ENCODE peak calls at places on chromosome 22, in nine cellular contexts. M is cardiac muscle cell, X is ovary, Z is neural progenitor cell, C is adipocyte, B is body of pancreas, T is HCT116, Q is heart left ventricle, N is mesendoderm. K is an unnamed sample. For H3K4me1, the result is how much of the 10 kb centered on the place peaks cover.

GRCh38 chr22:17792289-17792688 is 18.0 kb upstream of the BID start:
- DNase-seq in M (no peak), X (no peak), Z (peak), C (no peak), B (no peak), T (no peak), Q (no peak), N (peak), K (no peak)

GRCh38 chr22:28029201-28029948 is 110.3 kb upstream of the PITPNB start:
- DNase-seq in M (peak), X (no peak), Z (no peak), C (no peak), B (peak), T (no peak), Q (peak), N (peak), K (peak)

GRCh38 chr22:48753752-48754517 is 1073.7 kb downstream of the BRD1 start:
- DNase-seq in M (no peak), X (no peak), Z (no peak), C (no peak), B (no peak), T (no peak), Q (no peak), N (no peak), K (peak)

GRCh38 chr22:27413702-27414101 is 387.9 kb downstream of the MN1 start:
- DNase-seq in M (no peak), X (no peak), Z (no peak), C (no peak), B (no peak), T (no peak), Q (no peak), N (no peak), K (no peak)

GRCh38 chr22:48531108-48531507 is 1296.6 kb downstream of the BRD1 start:
- DNase-seq in M (no peak), X (no peak), Z (no peak), C (no peak), B (no peak), T (no peak), Q (no peak), N (no peak), K (no peak)

GRCh38 chr22:27791494-27792241 is 9.9 kb downstream of the MN1 start:
- DNase-seq in M (no peak), X (no peak), Z (no peak), C (peak), B (no peak), T (no peak), Q (no peak), N (no peak), K (no peak)

GRCh38 chr22:40211481-40212052 is 33.8 kb downstream of the TNRC6B start:
- DNase-seq in M (no peak), X (no peak), Z (no peak), C (no peak), B (no peak), T (no peak), Q (peak), N (no peak), K (no peak)

GRCh38 chr22:25368271-25368670 is 148.8 kb downstream of the CRYBB2 start:
- DNase-seq in M (peak), X (no peak), Z (no peak), C (peak), B (no peak), T (no peak), Q (no peak), N (peak), K (peak)

GRCh38 chr22:50563410-50564160 is 866 bp upstream of the SYCE3 start:
- DNase-seq in M (no peak), X (no peak), Z (no peak), C (no peak), B (no peak), T (no peak), Q (no peak), N (no peak), K (no peak)

GRCh38 chr22:50041361-50042065 is 16.6 kb downstream of the TTLL8 start:
- DNase-seq in M (no peak), X (peak), Z (no peak), C (no peak), B (no peak), T (no peak), Q (no peak), N (no peak), K (no peak)

GRCh38 chr22:29149841-29150555 is 55.7 kb upstream of the EMID1 start:
- DNase-seq in M (no peak), X (no peak), Z (peak), C (no peak), B (no peak), T (no peak), Q (peak), N (no peak), K (no peak)

GRCh38 chr22:33842421-33843094 is 77.7 kb downstream of the LARGE1 start:
- DNase-seq in M (no peak), X (no peak), Z (no peak), C (no peak), B (no peak), T (no peak), Q (no peak), N (no peak), K (no peak)

GRCh38 chr22:32528316-32528715 is 53.7 kb downstream of the FBXO7 start:
- DNase-seq in M (no peak), X (peak), Z (no peak), C (no peak), B (no peak), T (no peak), Q (no peak), N (no peak), K (no peak)

GRCh38 chr22:27473533-27473932 is 328.0 kb downstream of the MN1 start:
- DNase-seq in M (no peak), X (no peak), Z (no peak), C (no peak), B (no peak), T (peak), Q (no peak), N (peak), K (no peak)

GRCh38 chr22:26722159-26722558 is 64.8 kb downstream of the MIAT start:
- DNase-seq in M (peak), X (no peak), Z (no peak), C (peak), B (no peak), T (no peak), Q (no peak), N (no peak), K (no peak)

GRCh38 chr22:26565181-26565580 is 24.8 kb downstream of the TPST2 start:
- DNase-seq in M (no peak), X (no peak), Z (no peak), C (no peak), B (peak), T (no peak), Q (no peak), N (no peak), K (peak)

GRCh38 chr22:48739348-48740085 is 1088.2 kb downstream of the BRD1 start:
- DNase-seq in M (no peak), X (no peak), Z (no peak), C (no peak), B (no peak), T (no peak), Q (no peak), N (no peak), K (no peak)

GRCh38 chr22:17536269-17536668 is 27.0 kb upstream of the SLC25A18 start:
- DNase-seq in M (peak), X (no peak), Z (no peak), C (no peak), B (no peak), T (no peak), Q (no peak), N (no peak), K (no peak)

GRCh38 chr22:25159028-25159427 is 40.6 kb upstream of the CRYBB3 start:
- DNase-seq in M (peak), X (no peak), Z (no peak), C (peak), B (no peak), T (no peak), Q (no peak), N (peak), K (no peak)

GRCh38 chr22:39699631-39700348 is 129.2 kb downstream of the CACNA1I start:
- DNase-seq in M (no peak), X (no peak), Z (peak), C (no peak), B (no peak), T (no peak), Q (no peak), N (no peak), K (no peak)

GRCh38 chr22:27226666-27227065 is 569.3 kb downstream of the MIAT start:
- DNase-seq in M (no peak), X (no peak), Z (no peak), C (no peak), B (no peak), T (no peak), Q (no peak), N (no peak), K (no peak)

GRCh38 chr22:17137226-17137625 is 16.1 kb upstream of the TMEM121B start:
- DNase-seq in M (no peak), X (no peak), Z (no peak), C (no peak), B (no peak), T (no peak), Q (no peak), N (no peak), K (no peak)

GRCh38 chr22:46060292-46061123 is 83.5 kb upstream of the WNT7B start:
- DNase-seq in M (no peak), X (no peak), Z (no peak), C (no peak), B (no peak), T (no peak), Q (no peak), N (no peak), K (no peak)

GRCh38 chr22:46061124-46061410 is 84.1 kb upstream of the WNT7B start:
- DNase-seq in M (no peak), X (no peak), Z (no peak), C (no peak), B (no peak), T (no peak), Q (no peak), N (no peak), K (no peak)

GRCh38 chr22:46057206-46057605 is 80.2 kb upstream of the WNT7B start:
- DNase-seq in M (no peak), X (peak), Z (no peak), C (peak), B (peak), T (no peak), Q (peak), N (no peak), K (no peak)

GRCh38 chr22:46057762-46058420 is 80.9 kb upstream of the WNT7B start:
- DNase-seq in M (peak), X (peak), Z (no peak), C (peak), B (peak), T (no peak), Q (peak), N (no peak), K (peak)

DNA sequence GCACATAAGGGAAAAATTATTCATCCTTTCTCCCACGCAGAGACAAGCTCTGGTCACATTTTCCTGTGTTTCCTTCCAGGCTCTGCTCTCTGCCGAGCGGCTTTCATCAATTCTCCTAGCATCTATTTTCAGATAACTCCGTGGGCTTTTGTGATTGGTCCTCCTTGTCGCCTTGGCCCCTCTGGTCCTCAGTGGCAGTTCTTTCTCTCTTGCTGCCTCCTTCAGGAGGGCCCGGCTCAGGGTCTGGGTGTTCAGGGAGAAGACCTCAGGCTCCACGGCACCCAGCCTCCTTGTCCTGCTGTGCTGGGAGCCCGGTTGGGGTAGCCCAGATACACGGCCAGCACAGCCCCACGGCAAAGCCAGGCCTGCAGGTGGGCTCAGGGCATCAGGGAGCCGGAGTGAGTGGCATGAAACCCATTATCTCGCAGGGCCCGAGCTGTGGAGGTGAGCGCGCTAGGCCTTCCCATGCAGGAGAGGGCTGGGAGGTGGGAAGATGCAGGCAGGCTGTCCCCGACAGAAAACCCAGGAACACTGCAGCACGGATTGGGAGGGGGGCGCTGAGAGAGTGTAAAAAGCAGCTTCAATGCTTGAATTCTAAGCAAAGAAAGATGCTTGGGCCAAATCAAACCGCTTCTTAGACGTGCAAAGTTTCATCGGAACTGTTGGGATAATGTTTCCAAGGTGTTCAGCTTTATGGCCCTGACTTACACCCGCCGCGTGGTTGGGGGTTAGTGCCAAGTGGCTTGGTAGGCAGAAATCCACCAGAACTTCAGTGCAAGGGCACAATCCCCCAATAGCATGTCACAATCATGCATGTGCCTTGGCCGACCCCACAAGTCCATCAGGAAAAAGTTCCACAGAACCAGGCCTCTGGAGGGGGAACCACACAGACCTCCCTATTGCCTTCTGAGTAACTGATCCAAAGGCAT is 81.9 kb upstream of the WNT7B start:
- DNase-seq in M (no peak), X (peak), Z (no peak), C (peak), B (peak), T (no peak), Q (peak), N (no peak), K (no peak)
- H3K4me1 ChIP-seq in M (under half), X (under half), Z (under half), C (half or more), B (half or more), T (under half), Q (half or more), N (under half), K (under half)

DNA sequence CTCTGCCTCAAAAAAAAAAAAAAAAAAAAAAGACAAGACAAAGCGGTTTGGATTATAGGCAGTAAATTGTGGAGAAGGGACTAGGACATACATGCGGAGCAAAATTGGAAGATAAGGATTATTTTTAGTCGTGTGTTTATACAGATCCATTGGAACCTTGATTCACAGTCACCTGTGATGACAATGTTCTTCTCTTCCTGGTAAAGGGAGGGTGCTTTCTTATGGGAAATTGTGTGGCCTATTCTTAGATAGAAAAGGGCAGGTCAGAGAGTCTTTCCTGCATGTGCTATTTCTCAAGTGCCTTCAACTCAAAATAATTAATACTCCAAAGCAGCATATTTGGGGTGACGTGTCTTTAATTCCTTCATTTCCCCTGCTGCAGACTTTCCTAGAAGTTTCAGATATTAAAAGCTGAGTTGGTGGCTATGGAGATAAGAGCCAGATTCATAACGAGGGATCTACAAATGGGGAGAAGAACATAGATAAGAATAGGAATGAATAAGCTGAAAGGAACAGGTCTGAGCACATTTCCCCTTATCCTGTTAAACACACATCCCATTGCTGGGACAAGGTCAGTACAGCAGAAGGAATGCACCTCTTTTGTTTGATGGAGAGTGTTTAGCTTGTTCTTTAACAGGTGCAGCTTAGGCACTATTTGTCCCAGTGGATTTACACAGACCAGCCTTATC is 22.5 kb downstream of the GSTT2B start:
- DNase-seq in M (no peak), X (no peak), Z (peak), C (no peak), B (no peak), T (no peak), Q (no peak), N (no peak), K (peak)
- H3K4me1 ChIP-seq in M (under half), X (under half), Z (under half), C (under half), B (under half), T (under half), Q (under half), N (under half), K (under half)

DNA sequence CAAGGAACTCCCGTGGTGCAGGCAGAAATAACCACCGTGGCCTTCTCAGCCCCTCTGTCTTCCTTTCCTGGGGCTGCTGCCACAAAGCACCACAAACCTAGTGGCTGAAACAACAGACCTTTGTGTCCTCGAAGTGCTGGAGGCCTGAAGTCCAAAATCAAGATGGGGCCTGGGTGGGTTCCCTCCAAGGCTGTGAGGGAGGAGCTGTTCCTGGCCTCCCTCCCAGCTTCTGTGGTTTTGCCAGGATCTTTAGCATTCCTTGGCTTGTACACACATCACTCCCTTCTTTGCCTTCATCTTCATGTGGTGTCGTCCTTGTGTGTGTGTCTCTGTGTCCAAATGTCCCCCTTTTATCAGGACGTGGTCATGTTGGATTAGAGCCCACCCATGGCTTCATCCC is 29.1 kb upstream of the PARVG start:
- DNase-seq in M (peak), X (no peak), Z (no peak), C (peak), B (no peak), T (no peak), Q (no peak), N (no peak), K (no peak)
- H3K4me1 ChIP-seq in M (under half), X (under half), Z (under half), C (under half), B (under half), T (under half), Q (under half), N (under half), K (under half)

GRCh38 chr22:21940521-21940920 is 12.1 kb downstream of the PPM1F start:
- DNase-seq in M (no peak), X (no peak), Z (no peak), C (no peak), B (peak), T (no peak), Q (no peak), N (no peak), K (no peak)
- H3K4me1 ChIP-seq in M (under half), X (under half), Z (under half), C (half or more), B (under half), T (under half), Q (half or more), N (under half), K (under half)

GRCh38 chr22:35677460-35678187 is 29.4 kb downstream of the APOL6 start:
- DNase-seq in M (no peak), X (no peak), Z (no peak), C (no peak), B (no peak), T (no peak), Q (no peak), N (no peak), K (no peak)
- H3K4me1 ChIP-seq in M (under half), X (under half), Z (under half), C (under half), B (under half), T (under half), Q (under half), N (under half), K (under half)

GRCh38 chr22:38273135-38273761 is 438 bp upstream of the TMEM184B start:
- DNase-seq in M (peak), X (no peak), Z (no peak), C (peak), B (no peak), T (no peak), Q (no peak), N (no peak), K (no peak)
- H3K4me1 ChIP-seq in M (under half), X (under half), Z (under half), C (under half), B (under half), T (under half), Q (under half), N (under half), K (under half)

GRCh38 chr22:42688241-42688913 is 32.3 kb downstream of the A4GALT start:
- DNase-seq in M (peak), X (peak), Z (peak), C (peak), B (peak), T (no peak), Q (peak), N (peak), K (peak)

GRCh38 chr22:42684462-42685195 is 35.4 kb upstream of the CYB5R3 start:
- DNase-seq in M (peak), X (no peak), Z (no peak), C (peak), B (peak), T (no peak), Q (peak), N (no peak), K (no peak)

GRCh38 chr22:42685941-42686666 is 34.6 kb downstream of the A4GALT start:
- DNase-seq in M (no peak), X (peak), Z (peak), C (peak), B (no peak), T (no peak), Q (peak), N (no peak), K (no peak)

GRCh38 chr22:42688914-42689275 is 31.8 kb downstream of the A4GALT start:
- DNase-seq in M (no peak), X (no peak), Z (no peak), C (no peak), B (peak), T (no peak), Q (peak), N (peak), K (no peak)

GRCh38 chr22:42686756-42687491 is 33.7 kb downstream of the A4GALT start:
- DNase-seq in M (no peak), X (peak), Z (no peak), C (no peak), B (no peak), T (no peak), Q (peak), N (no peak), K (no peak)
- H3K4me1 ChIP-seq in M (under half), X (under half), Z (under half), C (half or more), B (under half), T (under half), Q (half or more), N (under half), K (under half)